ENCODE peak calls at places on chromosomes 4 and X, in six cellular contexts. O is K562, W is HepG2, X is GM12891, I is H1, Z is GM12878. R is an unnamed sample.

GRCh38 chr4:123379392-123379791 is 17.2 kb upstream of the SPRY1 start:
- DNase-seq in I (no peak), Z (no peak), O (no peak), W (no peak), X (no peak), R (no peak)

GRCh38 chrX:116239944-116240391 is 69.4 kb downstream of the AGTR2 start:
- DNase-seq in O (no peak), Z (no peak), W (no peak), X (no peak), I (no peak), R (no peak)

GRCh38 chrX:149527705-149528104 is 13.1 kb upstream of the EOLA1 start:
- DNase-seq in W (peak; percentile 21), O (peak; percentile 29), X (no peak), I (no peak), Z (no peak), R (no peak)

GRCh38 chr4:139278956-139279722 is 886 bp downstream of the MGARP start:
- DNase-seq in X (no peak), O (no peak), I (no peak), W (no peak), Z (no peak), R (no peak)

GRCh38 chr4:102392033-102392744 is 46.9 kb upstream of the SLC39A8 start:
- DNase-seq in I (no peak), Z (no peak), W (no peak), X (no peak), O (no peak), R (no peak)

GRCh38 chr4:55435136-55435535 is 39.4 kb downstream of the TMEM165 start:
- DNase-seq in Z (peak; percentile 1), I (no peak), O (no peak), X (no peak), W (no peak), R (no peak)

GRCh38 chr4:5993063-5993745 is 25.0 kb downstream of the C4orf50 start:
- DNase-seq in W (no peak), X (no peak), I (no peak), Z (no peak), O (no peak), R (no peak)

GRCh38 chr4:139243448-139244365 is 36.3 kb downstream of the MGARP start:
- DNase-seq in O (no peak), Z (no peak), X (no peak), I (no peak), W (peak; percentile 52), R (no peak)

GRCh38 chr4:100208964-100209363 is 18.7 kb upstream of the DDIT4L start:
- DNase-seq in Z (peak; percentile 38), X (no peak), I (no peak), W (no peak), O (no peak), R (no peak)

GRCh38 chr4:47475411-47475810 is 9.7 kb upstream of the ATP10D start:
- DNase-seq in Z (no peak), X (no peak), O (no peak), I (no peak), W (no peak), R (no peak)

GRCh38 chr4:154908168-154908567 is 127.1 kb downstream of the RBM46 start:
- DNase-seq in X (no peak), I (no peak), W (no peak), O (no peak), Z (no peak), R (no peak)

GRCh38 chr4:164755432-164755831 is 1.5 kb downstream of the SMIM31 start:
- DNase-seq in X (no peak), I (no peak), Z (no peak), O (no peak), W (no peak), R (no peak)

GRCh38 chrX:12245650-12246645 is 107.7 kb downstream of the FRMPD4 start:
- DNase-seq in I (no peak), X (no peak), Z (no peak), O (no peak), W (no peak), R (no peak)

GRCh38 chr4:158812133-158812532 is 43.3 kb downstream of the FNIP2 start:
- DNase-seq in Z (no peak), O (no peak), X (no peak), I (no peak), W (no peak), R (no peak)

GRCh38 chr4:7564242-7564641 is 129.5 kb upstream of the PSAPL1 start:
- DNase-seq in W (peak; percentile 9), X (no peak), Z (no peak), O (no peak), I (no peak), R (no peak)
- TF ChIP-seq TAF1 in W (no peak), X (no peak), Z (no peak), O (no peak), I (no peak), R (no peak)

GRCh38 chr4:52726821-52727580 is 24.2 kb downstream of the ERVMER34-1 start:
- DNase-seq in X (no peak), I (no peak), W (no peak), Z (no peak), O (no peak), R (no peak)

GRCh38 chr4:52718123-52718522 is 33.1 kb downstream of the ERVMER34-1 start:
- DNase-seq in O (no peak), W (no peak), I (no peak), Z (no peak), X (no peak), R (no peak)

GRCh38 chr4:52716364-52717151 is 34.7 kb downstream of the ERVMER34-1 start:
- DNase-seq in O (no peak), Z (no peak), W (no peak), X (no peak), I (no peak), R (no peak)

DNA sequence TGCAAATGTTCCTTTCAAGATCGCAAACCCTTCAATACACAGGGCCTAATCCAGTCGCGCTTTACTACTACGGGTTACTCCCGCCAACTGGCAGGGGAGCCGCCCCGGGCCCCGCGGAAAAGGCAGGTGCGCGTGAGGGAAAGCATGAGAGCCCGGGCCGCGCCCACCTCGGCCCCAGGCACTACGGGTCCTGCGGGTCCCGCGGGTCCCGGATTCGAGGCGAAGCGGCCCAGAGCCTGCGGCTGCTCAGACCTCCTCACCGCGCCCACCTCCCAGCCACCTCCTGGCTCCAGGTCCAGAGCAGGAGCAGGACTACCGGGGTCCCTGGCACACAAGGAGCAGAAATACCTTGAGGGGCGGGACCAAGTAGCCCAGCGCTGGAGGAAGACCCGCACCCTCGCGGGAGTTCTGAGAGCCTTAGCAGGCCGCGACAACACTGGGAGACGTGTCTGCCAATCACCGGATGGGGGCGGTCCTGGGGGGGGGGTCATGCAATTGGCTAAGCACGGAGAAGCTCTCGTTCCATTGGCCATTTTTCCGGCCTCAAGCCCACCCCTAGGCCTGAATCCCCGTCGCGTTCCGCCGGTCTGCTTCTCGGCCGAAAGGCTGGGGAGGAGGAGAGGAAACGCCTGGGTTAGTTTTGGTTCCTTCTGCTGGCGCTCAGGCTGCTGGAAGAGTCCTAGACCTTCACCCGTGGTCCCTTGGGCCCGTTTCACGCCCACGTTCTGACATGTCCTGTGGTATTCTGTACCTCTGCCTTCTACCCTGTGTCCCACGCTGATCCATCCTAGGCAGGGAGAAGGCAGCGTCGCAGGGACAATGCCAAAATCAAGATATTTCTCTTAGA is 29.0 kb downstream of the ERVMER34-1 start:
- DNase-seq in O (peak; percentile 54), X (peak; percentile 74), Z (peak; percentile 92), I (peak; percentile 98), W (peak; percentile 81), R (peak; percentile 81)
- TF ChIP-seq POLR2A in O (peak; percentile 43), X (peak; percentile 94), Z (peak; percentile 95), I (peak; percentile 99), W (peak; percentile 78), R (peak; percentile 92)

GRCh38 chr4:143374771-143375170 is 38.1 kb downstream of the GAB1 start:
- DNase-seq in O (no peak), I (no peak), W (no peak), X (no peak), Z (no peak), R (no peak)

GRCh38 chr4:143364063-143364462 is 27.4 kb downstream of the GAB1 start:
- DNase-seq in O (no peak), X (no peak), I (no peak), Z (no peak), W (no peak), R (no peak)

GRCh38 chr4:143372093-143372915 is 35.6 kb downstream of the GAB1 start:
- DNase-seq in I (no peak), W (no peak), O (no peak), Z (peak; percentile 65), X (no peak), R (no peak)

GRCh38 chr4:143367863-143368262 is 31.2 kb downstream of the GAB1 start:
- DNase-seq in O (no peak), W (no peak), Z (no peak), I (no peak), X (no peak), R (no peak)

DNA sequence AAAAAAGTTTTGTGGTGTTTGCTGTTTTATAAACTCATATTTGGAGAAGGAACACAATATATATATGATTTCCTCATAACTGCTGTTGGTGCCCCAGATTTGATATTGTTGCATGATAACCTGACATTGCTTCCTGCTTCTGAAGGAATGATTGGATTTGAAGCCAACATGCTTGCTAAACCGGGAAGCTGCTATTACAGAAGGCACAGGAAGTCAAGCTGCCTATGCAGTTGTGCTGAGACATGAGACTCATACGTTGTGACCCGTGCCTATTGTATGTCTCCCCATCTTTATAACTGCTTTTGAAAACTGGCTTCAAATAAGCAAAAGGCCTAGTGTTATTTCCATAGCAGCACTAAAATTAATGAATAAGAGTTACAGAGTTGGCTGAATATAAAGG is 32.9 kb downstream of the GAB1 start:
- DNase-seq in X (no peak), Z (no peak), O (no peak), W (no peak), I (no peak), R (no peak)
- TF ChIP-seq TAF1 in X (no peak), Z (no peak), O (no peak), W (no peak), I (no peak), R (no peak)

GRCh38 chr4:858136-858535 is 32.2 kb upstream of the CPLX1 start:
- DNase-seq in W (no peak), Z (no peak), X (no peak), I (no peak), O (no peak), R (no peak)

GRCh38 chr4:858831-859451 is 33.0 kb upstream of the CPLX1 start:
- DNase-seq in X (no peak), W (no peak), Z (no peak), I (no peak), O (no peak), R (no peak)

GRCh38 chr4:860561-860960 is 34.6 kb upstream of the CPLX1 start:
- DNase-seq in Z (no peak), I (no peak), X (no peak), W (no peak), O (no peak), R (no peak)

GRCh38 chr4:857461-857860 is 31.5 kb upstream of the CPLX1 start:
- DNase-seq in I (no peak), O (no peak), W (no peak), Z (no peak), X (no peak), R (no peak)

GRCh38 chr4:859496-859895 is 33.6 kb upstream of the CPLX1 start:
- DNase-seq in W (no peak), Z (no peak), I (no peak), O (no peak), X (no peak), R (no peak)
- TF ChIP-seq POLR2A in W (no peak), Z (no peak), I (no peak), O (no peak), X (no peak), R (no peak)